ENCODE peak calls at places on chromosomes 13 and 19, in ten cellular contexts. One of them, this sample, is unnamed.

GRCh38 chr19:24052811-24053210 is 34.2 kb upstream of the ZNF254 start:
- DNase-seq in midbrain: no peak
- DNase-seq in NB4: peak
- DNase-seq in T-cell: no peak
- DNase-seq in AG20443: no peak
- DNase-seq in AG04449: no peak
- DNase-seq in effector memory CD4-positive, alpha-beta T cell: no peak
- DNase-seq in AG09319: no peak
- DNase-seq in NCI-H524: no peak
- DNase-seq in T-helper 1 cell: no peak
- DNase-seq in this sample: no peak

GRCh38 chr19:17967258-17968051 is 548 bp downstream of the KCNN1 start:
- DNase-seq in midbrain: no peak
- DNase-seq in NB4: no peak
- DNase-seq in T-cell: no peak
- DNase-seq in AG20443: no peak
- DNase-seq in AG04449: no peak
- DNase-seq in effector memory CD4-positive, alpha-beta T cell: no peak
- DNase-seq in AG09319: no peak
- DNase-seq in NCI-H524: no peak
- DNase-seq in T-helper 1 cell: no peak
- DNase-seq in this sample: no peak

GRCh38 chr13:67048084-67048792 is 181.9 kb downstream of the PCDH9 start:
- DNase-seq in midbrain: no peak
- DNase-seq in NB4: no peak
- DNase-seq in T-cell: no peak
- DNase-seq in AG20443: no peak
- DNase-seq in AG04449: peak
- DNase-seq in effector memory CD4-positive, alpha-beta T cell: no peak
- DNase-seq in AG09319: no peak
- DNase-seq in NCI-H524: peak
- DNase-seq in T-helper 1 cell: no peak
- DNase-seq in this sample: peak

GRCh38 chr13:30880756-30881155 is 25.3 kb upstream of the MEDAG start:
- DNase-seq in midbrain: no peak
- DNase-seq in NB4: no peak
- DNase-seq in T-cell: no peak
- DNase-seq in AG20443: peak
- DNase-seq in AG04449: peak
- DNase-seq in effector memory CD4-positive, alpha-beta T cell: no peak
- DNase-seq in AG09319: peak
- DNase-seq in NCI-H524: no peak
- DNase-seq in T-helper 1 cell: no peak
- DNase-seq in this sample: peak

GRCh38 chr13:44620057-44620456 is 43.9 kb upstream of the TSC22D1 start:
- DNase-seq in midbrain: no peak
- DNase-seq in NB4: no peak
- DNase-seq in T-cell: no peak
- DNase-seq in AG20443: peak
- DNase-seq in AG04449: no peak
- DNase-seq in effector memory CD4-positive, alpha-beta T cell: no peak
- DNase-seq in AG09319: no peak
- DNase-seq in NCI-H524: no peak
- DNase-seq in T-helper 1 cell: no peak
- DNase-seq in this sample: no peak

GRCh38 chr19:32691952-32692726 is 518 bp downstream of the NUDT19 start:
- DNase-seq in midbrain: peak
- DNase-seq in NB4: peak
- DNase-seq in T-cell: peak
- DNase-seq in AG20443: peak
- DNase-seq in AG04449: no peak
- DNase-seq in effector memory CD4-positive, alpha-beta T cell: peak
- DNase-seq in AG09319: peak
- DNase-seq in NCI-H524: peak
- DNase-seq in T-helper 1 cell: peak
- DNase-seq in this sample: no peak

GRCh38 chr19:45507864-45508680 is 793 bp downstream of the VASP start:
- DNase-seq in midbrain: no peak
- DNase-seq in NB4: peak
- DNase-seq in T-cell: no peak
- DNase-seq in AG20443: peak
- DNase-seq in AG04449: no peak
- DNase-seq in effector memory CD4-positive, alpha-beta T cell: no peak
- DNase-seq in AG09319: no peak
- DNase-seq in NCI-H524: no peak
- DNase-seq in T-helper 1 cell: peak
- DNase-seq in this sample: no peak

GRCh38 chr13:73416093-73416492 is 357.3 kb downstream of the KLF5 start:
- DNase-seq in midbrain: no peak
- DNase-seq in NB4: no peak
- DNase-seq in T-cell: no peak
- DNase-seq in AG20443: peak
- DNase-seq in AG04449: peak
- DNase-seq in effector memory CD4-positive, alpha-beta T cell: no peak
- DNase-seq in AG09319: no peak
- DNase-seq in NCI-H524: no peak
- DNase-seq in T-helper 1 cell: no peak
- DNase-seq in this sample: no peak

GRCh38 chr19:1524206-1524971 is 512 bp downstream of the PLK5 start:
- DNase-seq in midbrain: no peak
- DNase-seq in NB4: no peak
- DNase-seq in T-cell: no peak
- DNase-seq in AG20443: peak
- DNase-seq in AG04449: no peak
- DNase-seq in effector memory CD4-positive, alpha-beta T cell: no peak
- DNase-seq in AG09319: no peak
- DNase-seq in NCI-H524: no peak
- DNase-seq in T-helper 1 cell: no peak
- DNase-seq in this sample: no peak

This sample was measured in AG04450.